ENCODE peak calls at places on chromosomes 2 and 18, in nine cellular contexts. K is neuronal stem cell; Z is naive thymus-derived CD4-positive, alpha-beta T cell; V is T-cell; Q is stimulated activated CD8-positive, alpha-beta memory T cell treated with anti-CD3 and anti-CD28 coated beads, Interleukin-15, amount 100 ng/mL, for 24 hours; B is DMS153; H is activated CD4-positive, alpha-beta T cell treated with anti-CD3 and anti-CD28 coated beads for 48 hours; N is NCI-H748 treated with DMSO at 0.1 percent for 48 hours; G is GM10248. R is an unnamed sample.

GRCh38 chr2:204933735-204934361 is 388.6 kb downstream of the PARD3B start:
- DNase-seq in K (no peak), B (no peak), Z (no peak), V (no peak), Q (no peak), H (no peak), G (no peak), N (no peak), R (no peak)

GRCh38 chr2:239294571-239295054 is 106.2 kb downstream of the HDAC4 start:
- DNase-seq in G (no peak), B (no peak), V (no peak), Z (no peak), Q (no peak), N (no peak), H (no peak), K (no peak), R (no peak)

GRCh38 chr18:6941988-6942387 is 175.6 kb downstream of the LAMA1 start:
- DNase-seq in V (no peak), Z (no peak), K (no peak), B (no peak), N (no peak), G (no peak), H (no peak), Q (no peak), R (no peak)

GRCh38 chr2:32926708-32927084 is 20.1 kb upstream of the LTBP1 start:
- DNase-seq in V (no peak), K (no peak), H (no peak), B (no peak), G (no peak), N (no peak), Z (no peak), Q (no peak), R (no peak)

GRCh38 chr2:31429759-31430438 is 15.4 kb upstream of the XDH start:
- DNase-seq in H (peak), Z (no peak), B (no peak), G (no peak), V (no peak), Q (no peak), N (no peak), K (no peak), R (peak)

GRCh38 chr18:9673296-9674251 is 34.5 kb upstream of the RAB31 start:
- DNase-seq in H (peak), Q (no peak), K (no peak), G (peak), Z (no peak), B (peak), N (no peak), V (peak), R (no peak)

GRCh38 chr18:7370375-7370774 is 139.5 kb downstream of the LRRC30 start:
- DNase-seq in N (no peak), Q (no peak), H (no peak), V (no peak), K (no peak), Z (no peak), G (no peak), B (no peak), R (no peak)

GRCh38 chr2:100068395-100068794 is 74.0 kb downstream of the AFF3 start:
- DNase-seq in V (no peak), B (no peak), Z (no peak), N (no peak), Q (no peak), H (no peak), G (no peak), K (no peak), R (no peak)

GRCh38 chr18:9827856-9828793 is 57.6 kb upstream of the TXNDC2 start:
- DNase-seq in B (no peak), V (no peak), Z (no peak), N (no peak), G (no peak), K (no peak), H (peak), Q (no peak), R (no peak)

GRCh38 chr18:44761812-44762211 is 81.1 kb downstream of the SETBP1 start:
- DNase-seq in N (no peak), G (no peak), K (no peak), B (no peak), Q (no peak), Z (no peak), H (no peak), V (no peak), R (no peak)

R was measured in T-helper 2 cell.